ENCODE peak calls at places on chromosomes 12 and 14, in eight cellular contexts. G is kidney; V is NB4; W is CD8-positive, alpha-beta T cell; J is fibroblast of pulmonary artery; Q is adrenal gland; P is endodermal cell; H is right lobe of liver. Y is an unnamed sample.

GRCh38 chr12:49636574-49636973 is 13.2 kb downstream of the PRPF40B start:
- DNase-seq in G (no peak), V (no peak), W (no peak), J (no peak), Q (no peak), P (no peak), H (no peak), Y (no peak)

GRCh38 chr12:13049816-13050215 is 5.6 kb downstream of the FAM234B start:
- DNase-seq in G (no peak), V (no peak), W (no peak), J (peak; percentile 63), Q (peak; percentile 19), P (no peak), H (no peak), Y (no peak)

GRCh38 chr14:54023027-54023426 is 66.4 kb upstream of the BMP4 start:
- DNase-seq in G (no peak), V (no peak), W (no peak), J (no peak), Q (no peak), P (no peak), H (no peak), Y (no peak)

GRCh38 chr14:102527255-102528232 is 18.0 kb upstream of the ANKRD9 start:
- DNase-seq in G (peak; percentile 63), V (peak; percentile 31), W (no peak), J (no peak), Q (no peak), P (no peak), H (no peak), Y (no peak)

GRCh38 chr14:101878222-101879211 is 85.9 kb upstream of the DYNC1H1 start:
- DNase-seq in G (no peak), V (peak; percentile 53), W (peak; percentile 56), J (no peak), Q (peak; percentile 52), P (no peak), H (no peak), Y (no peak)

GRCh38 chr12:26878661-26879119 is 45.7 kb upstream of the ITPR2 start:
- DNase-seq in G (peak; percentile 78), V (no peak), W (no peak), J (peak; percentile 84), Q (peak; percentile 84), P (no peak), H (peak; percentile 94), Y (no peak)

GRCh38 chr12:126369487-126370463 is 1304.5 kb downstream of the AACS start:
- DNase-seq in G (no peak), V (no peak), W (no peak), J (peak; percentile 71), Q (no peak), P (no peak), H (no peak), Y (no peak)

GRCh38 chr12:15688202-15688736 is 100.9 kb downstream of the EPS8 start:
- DNase-seq in G (no peak), V (peak; percentile 82), W (no peak), J (peak; percentile 32), Q (peak; percentile 68), P (peak; percentile 67), H (no peak), Y (no peak)

GRCh38 chr12:130186631-130187269 is 24.5 kb downstream of the FZD10 start:
- DNase-seq in G (no peak), V (no peak), W (no peak), J (no peak), Q (no peak), P (peak; percentile 79), H (no peak), Y (no peak)

GRCh38 chr12:103975368-103975767 is 9.7 kb downstream of the TDG start:
- DNase-seq in G (no peak), V (no peak), W (no peak), J (no peak), Q (no peak), P (no peak), H (no peak), Y (no peak)

GRCh38 chr12:69173358-69173757 is 66.0 kb upstream of the CPSF6 start:
- DNase-seq in G (no peak), V (no peak), W (no peak), J (no peak), Q (no peak), P (peak; percentile 56), H (no peak), Y (no peak)

GRCh38 chr14:77153802-77154201 is 12.2 kb upstream of the ZDHHC22 start:
- DNase-seq in G (no peak), V (no peak), W (no peak), J (no peak), Q (no peak), P (no peak), H (no peak), Y (no peak)

GRCh38 chr14:71169028-71169427 is 261.8 kb downstream of the PCNX1 start:
- DNase-seq in G (no peak), V (peak; percentile 54), W (no peak), J (no peak), Q (no peak), P (no peak), H (no peak), Y (no peak)

GRCh38 chr12:89721291-89721987 is 12.8 kb upstream of the ATP2B1 start:
- DNase-seq in G (no peak), V (peak; percentile 56), W (no peak), J (no peak), Q (no peak), P (no peak), H (no peak), Y (no peak)

GRCh38 chr14:68285421-68286179 is 466.0 kb downstream of the RAD51B start:
- DNase-seq in G (no peak), V (peak; percentile 22), W (peak; percentile 62), J (no peak), Q (no peak), P (no peak), H (no peak), Y (no peak)

GRCh38 chr12:51901881-51902280 is 5.4 kb upstream of the ACVRL1 start:
- DNase-seq in G (peak; percentile 38), V (no peak), W (no peak), J (no peak), Q (no peak), P (no peak), H (no peak), Y (no peak)

GRCh38 chr12:98698603-98699463 is 53.7 kb downstream of the APAF1 start:
- DNase-seq in G (peak; percentile 30), V (peak; percentile 80), W (peak; percentile 23), J (peak; percentile 80), Q (peak; percentile 84), P (peak; percentile 47), H (peak; percentile 72), Y (no peak)

GRCh38 chr12:93352321-93352720 is 25.4 kb upstream of the NUDT4 start:
- DNase-seq in G (no peak), V (no peak), W (no peak), J (no peak), Q (no peak), P (no peak), H (no peak), Y (no peak)

GRCh38 chr12:93347054-93347786 is 30.5 kb upstream of the NUDT4 start:
- DNase-seq in G (no peak), V (no peak), W (no peak), J (no peak), Q (no peak), P (no peak), H (no peak), Y (no peak)

GRCh38 chr12:93351726-93352125 is 26.0 kb upstream of the NUDT4 start:
- DNase-seq in G (no peak), V (no peak), W (no peak), J (no peak), Q (no peak), P (no peak), H (no peak), Y (no peak)

GRCh38 chr12:93344876-93345275 is 32.8 kb upstream of the NUDT4 start:
- DNase-seq in G (no peak), V (no peak), W (no peak), J (no peak), Q (no peak), P (no peak), H (no peak), Y (no peak)

GRCh38 chr12:93348568-93349435 is 28.9 kb upstream of the NUDT4 start:
- DNase-seq in G (no peak), V (no peak), W (no peak), J (no peak), Q (no peak), P (no peak), H (no peak), Y (no peak)
- TF ChIP-seq CTCF in G (no peak), V (no peak), W (no peak), J (no peak), Q (no peak), P (no peak), H (no peak), Y (no peak)

DNA sequence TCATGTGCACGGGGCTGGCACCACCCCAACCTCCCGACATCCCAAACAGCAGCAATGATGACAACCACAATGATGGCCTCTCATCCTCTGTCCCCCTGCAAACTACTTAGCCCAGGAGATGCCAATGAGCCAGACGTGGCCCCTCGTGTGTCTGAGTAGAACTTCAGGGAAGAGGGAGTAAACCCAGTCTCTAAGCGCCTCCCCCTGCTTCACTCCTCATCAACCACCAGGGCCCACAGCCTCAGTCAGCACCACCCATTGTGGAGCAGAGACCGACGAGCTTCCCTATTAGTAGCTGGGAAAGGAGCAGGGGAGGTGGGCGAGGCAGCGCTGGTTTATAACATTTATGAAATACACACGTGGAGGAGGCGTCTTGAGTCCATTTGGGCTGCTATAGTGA is 182.7 kb upstream of the SFSWAP start:
- DNase-seq in G (no peak), V (no peak), W (no peak), J (no peak), Q (no peak), P (no peak), H (no peak), Y (no peak)
- TF ChIP-seq CTCF in G (no peak), V (no peak), W (no peak), J (no peak), Q (no peak), P (peak; percentile 14), H (no peak), Y (no peak)

DNA sequence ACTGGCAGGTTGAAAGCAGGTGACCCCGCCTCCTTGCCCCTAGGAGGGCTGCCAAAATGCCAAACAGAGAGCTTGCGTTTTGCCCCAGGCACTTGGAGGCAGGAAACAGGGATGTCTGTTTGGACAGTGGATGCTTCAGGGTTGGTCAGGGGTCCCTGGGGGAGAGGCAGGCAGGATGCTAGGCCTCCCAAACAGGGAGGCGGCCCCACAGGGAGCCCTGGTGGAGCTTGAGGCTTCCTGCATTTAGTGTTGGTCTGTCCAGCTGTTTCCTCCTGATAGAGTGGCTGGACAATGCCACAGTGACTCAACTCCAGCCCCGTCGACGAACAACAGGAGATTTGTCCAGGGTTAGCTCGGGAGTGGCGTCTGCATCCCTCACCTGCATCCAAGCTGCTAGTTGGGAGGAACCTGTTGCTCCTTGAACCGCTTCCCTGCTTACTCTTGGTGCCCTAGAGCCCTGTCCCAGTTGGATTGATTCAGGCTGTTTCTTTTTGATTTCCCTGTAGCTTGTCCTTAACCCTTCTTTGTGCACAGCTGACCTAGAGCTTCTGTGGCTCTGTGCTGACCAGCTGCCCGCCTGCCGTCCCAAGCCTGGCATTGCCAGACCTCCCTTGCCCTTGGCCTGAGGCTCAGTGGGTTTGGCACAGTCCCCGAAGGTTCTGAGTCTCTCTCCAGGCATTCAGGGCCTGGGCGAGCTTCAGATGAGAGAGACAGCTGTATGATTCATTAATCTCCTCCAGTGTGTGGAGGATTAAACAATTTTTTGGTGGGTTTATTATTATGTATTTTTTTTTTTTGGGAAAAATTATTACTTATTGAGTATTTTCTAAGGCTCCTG is 45.9 kb downstream of the TSPAN9 start:
- DNase-seq in G (no peak), V (no peak), W (no peak), J (peak; percentile 80), Q (peak; percentile 89), P (peak; percentile 68), H (peak; percentile 65), Y (no peak)
- TF ChIP-seq CTCF in G (no peak), V (no peak), W (no peak), J (peak; percentile 43), Q (peak; percentile 20), P (peak; percentile 61), H (peak; percentile 11), Y (no peak)

GRCh38 chr14:90368946-90369721 is 27.7 kb upstream of the CALM1 start:
- DNase-seq in G (no peak), V (no peak), W (no peak), J (no peak), Q (no peak), P (no peak), H (no peak), Y (no peak)
- TF ChIP-seq CTCF in G (no peak), V (no peak), W (peak; percentile 80), J (peak; percentile 2), Q (no peak), P (peak; percentile 13), H (no peak), Y (no peak)